ENCODE peak calls at places on chromosomes 11 and 22, in five cellular contexts. U, S, W, K and C are unnamed samples.

GRCh38 chr22:39596601-39597000 is 26.0 kb downstream of the CACNA1I start:
- DNase-seq in K (no peak), W (no peak), U (no peak), S (no peak), C (no peak)

GRCh38 chr22:20427104-20427944 is 10.3 kb downstream of the SCARF2 start:
- DNase-seq in W (no peak), U (no peak), K (no peak), S (no peak), C (no peak)

GRCh38 chr11:79963886-79964660 is 523.2 kb upstream of the TENM4 start:
- DNase-seq in U (no peak), W (peak; percentile 68), K (no peak), S (no peak), C (no peak)

GRCh38 chr11:64834723-64835615 is 9.5 kb downstream of the CDC42BPG start:
- DNase-seq in U (no peak), K (peak; percentile 96), W (no peak), S (peak; percentile 58), C (no peak)

GRCh38 chr11:28339488-28339887 is 231.3 kb downstream of the METTL15 start:
- DNase-seq in S (no peak), U (no peak), K (no peak), W (no peak), C (no peak)

GRCh38 chr11:128022007-128022368 is 565.4 kb downstream of the ETS1 start:
- DNase-seq in U (no peak), K (peak; percentile 39), W (no peak), S (peak; percentile 75), C (no peak)

GRCh38 chr11:131957891-131958290 is 587.5 kb downstream of the NTM start:
- DNase-seq in K (peak; percentile 15), U (no peak), S (no peak), W (no peak), C (no peak)

GRCh38 chr11:102447193-102447592 is 5.4 kb downstream of the TMEM123 start:
- DNase-seq in S (no peak), K (no peak), U (no peak), W (no peak), C (no peak)

GRCh38 chr11:65879622-65880021 is at the start of gene CTSW:
- DNase-seq in S (no peak), K (no peak), U (no peak), W (no peak), C (no peak)

GRCh38 chr11:3129591-3130268 is 35.4 kb downstream of the OSBPL5 start:
- DNase-seq in K (no peak), S (no peak), W (no peak), U (no peak), C (no peak)

GRCh38 chr22:44132724-44133123 is 48.0 kb upstream of the PARVG start:
- DNase-seq in S (no peak), K (no peak), W (no peak), U (no peak), C (no peak)

GRCh38 chr11:95516786-95517185 is 272.8 kb downstream of the FAM76B start:
- DNase-seq in W (no peak), U (no peak), S (peak; percentile 90), K (peak; percentile 13), C (no peak)

GRCh38 chr11:18371279-18371678 is 23.1 kb upstream of the LDHA start:
- DNase-seq in U (no peak), W (no peak), S (no peak), K (no peak), C (no peak)

GRCh38 chr11:114183041-114183511 is 113.1 kb upstream of the NNMT start:
- DNase-seq in W (no peak), K (no peak), U (no peak), S (no peak), C (peak; percentile 56)

GRCh38 chr11:109374032-109374431 is 48.0 kb upstream of the C11orf87 start:
- DNase-seq in K (no peak), S (no peak), W (no peak), U (no peak), C (no peak)

GRCh38 chr11:46281374-46281831 is 3.9 kb downstream of the CREB3L1 start:
- DNase-seq in U (no peak), W (peak; percentile 59), S (peak; percentile 49), K (no peak), C (no peak)

GRCh38 chr11:84381666-84382065 is 1095.5 kb upstream of the CCDC90B start:
- DNase-seq in W (no peak), K (no peak), U (no peak), S (no peak), C (no peak)

GRCh38 chr11:7506243-7506642 is 7.6 kb upstream of the PPFIBP2 start:
- DNase-seq in W (no peak), S (no peak), K (no peak), U (no peak), C (no peak)

GRCh38 chr22:50625568-50626313 is 2.2 kb downstream of the ARSA start:
- DNase-seq in W (peak; percentile 50), U (no peak), K (no peak), S (no peak), C (no peak)

GRCh38 chr11:2297623-2298030 is 4.1 kb downstream of the C11orf21 start:
- DNase-seq in W (no peak), S (no peak), U (no peak), K (no peak), C (no peak)

GRCh38 chr11:66915046-66915832 is 42.9 kb downstream of the PC start:
- DNase-seq in K (no peak), U (no peak), W (peak; percentile 42), S (no peak), C (no peak)

GRCh38 chr11:12390687-12391110 is 13.3 kb downstream of the PARVA start:
- DNase-seq in K (no peak), W (no peak), U (no peak), S (no peak), C (no peak)

GRCh38 chr22:47202819-47203553 is 440.5 kb downstream of the TBC1D22A start:
- DNase-seq in U (no peak), K (no peak), W (no peak), S (no peak), C (no peak)

GRCh38 chr22:44676441-44677298 is 25.3 kb upstream of the PRR5 start:
- DNase-seq in S (peak; percentile 37), W (no peak), K (no peak), U (no peak), C (no peak)

GRCh38 chr11:125100136-125100535 is 11.3 kb downstream of the TMEM218 start:
- DNase-seq in S (no peak), W (no peak), K (no peak), U (no peak), C (no peak)

GRCh38 chr22:42772647-42773046 is 52.0 kb upstream of the A4GALT start:
- DNase-seq in U (no peak), K (no peak), W (no peak), S (no peak), C (no peak)

GRCh38 chr11:126317681-126318641 is 14.1 kb downstream of the DCPS start:
- DNase-seq in K (no peak), U (no peak), W (no peak), S (peak; percentile 87), C (no peak)

GRCh38 chr22:48919851-48920589 is 907.7 kb downstream of the BRD1 start:
- DNase-seq in U (no peak), K (no peak), W (no peak), S (no peak), C (no peak)

GRCh38 chr22:47767403-47767802 is 1005.0 kb downstream of the TBC1D22A start:
- DNase-seq in U (no peak), S (no peak), K (no peak), W (no peak), C (no peak)

GRCh38 chr11:38814670-38815069 is 2216.6 kb upstream of the RAG2 start:
- DNase-seq in U (no peak), S (no peak), K (peak; percentile 83), W (no peak), C (no peak)

GRCh38 chr11:115430345-115430744 is 73.9 kb downstream of the CADM1 start:
- DNase-seq in K (no peak), S (no peak), W (no peak), U (no peak), C (no peak)

GRCh38 chr22:19831016-19831415 is 23.7 kb downstream of the GNB1L start:
- DNase-seq in U (no peak), K (no peak), W (no peak), S (no peak), C (no peak)

GRCh38 chr11:118054712-118055640 is 21.9 kb upstream of the TMPRSS4 start:
- DNase-seq in S (no peak), U (no peak), W (no peak), K (no peak), C (no peak)

DNA sequence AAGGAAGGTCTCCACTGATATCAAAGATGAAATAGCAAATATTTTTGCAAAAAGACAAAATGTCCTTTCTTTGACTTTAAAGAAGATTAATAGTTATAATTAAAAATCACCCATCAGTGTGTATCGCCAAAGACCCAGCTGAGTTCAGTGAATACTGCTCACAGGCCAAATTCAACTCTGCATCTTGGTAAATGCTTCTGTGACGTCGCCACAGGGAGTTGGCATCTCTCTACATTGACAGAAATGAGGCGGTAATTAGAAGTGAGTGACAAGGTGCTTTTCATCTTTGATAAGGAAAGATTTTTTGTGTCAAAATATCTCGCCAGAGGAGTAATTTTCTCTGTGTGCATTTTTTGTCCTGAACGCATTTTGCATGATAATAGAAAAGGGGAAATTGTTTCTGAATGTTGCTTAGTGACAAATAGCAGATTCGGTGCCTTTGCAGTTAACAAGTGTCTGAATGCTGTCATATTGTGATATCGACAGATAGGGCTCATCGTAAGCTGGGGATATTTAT is 345.8 kb downstream of the CNTN5 start:
- DNase-seq in K (no peak), S (no peak), U (no peak), W (no peak), C (no peak)
- TF ChIP-seq EZH2phosphoT487 in K (no peak), S (no peak), U (no peak), W (no peak), C (no peak)

DNA sequence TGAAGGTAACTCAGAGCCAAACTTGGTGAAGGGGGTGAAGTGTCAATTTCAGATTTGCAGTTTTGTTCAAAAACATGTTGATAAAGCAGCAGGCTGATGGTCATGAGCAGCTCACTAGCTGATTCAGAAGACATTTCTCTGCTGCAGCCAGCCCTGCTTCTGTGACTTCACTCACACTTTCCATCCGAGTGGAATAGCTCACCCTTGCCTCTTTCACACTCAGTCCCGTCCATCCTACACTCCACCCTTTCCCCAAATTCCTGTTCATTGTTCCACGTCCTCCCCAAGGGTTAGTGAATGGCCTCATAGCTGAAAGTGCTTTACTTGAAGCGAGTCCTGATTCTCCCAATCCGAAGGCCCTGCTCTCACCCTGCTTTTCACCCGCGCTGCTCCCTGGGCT is 188.6 kb downstream of the SNX19 start:
- DNase-seq in W (no peak), K (no peak), S (peak; percentile 12), U (no peak), C (no peak)
- H2AFZ ChIP-seq in W (peak overlapping the region; percentile 60), K (no peak overlapping the region), S (no peak overlapping the region), U (no peak overlapping the region), C (no peak overlapping the region)

GRCh38 chr11:106133529-106133928 is 56.1 kb downstream of the AASDHPPT start:
- DNase-seq in K (peak; percentile 32), S (peak; percentile 7), U (no peak), W (no peak), C (peak; percentile 5)
- TF ChIP-seq EZH2phosphoT487 in K (no peak), S (no peak), U (no peak), W (no peak), C (no peak)

DNA sequence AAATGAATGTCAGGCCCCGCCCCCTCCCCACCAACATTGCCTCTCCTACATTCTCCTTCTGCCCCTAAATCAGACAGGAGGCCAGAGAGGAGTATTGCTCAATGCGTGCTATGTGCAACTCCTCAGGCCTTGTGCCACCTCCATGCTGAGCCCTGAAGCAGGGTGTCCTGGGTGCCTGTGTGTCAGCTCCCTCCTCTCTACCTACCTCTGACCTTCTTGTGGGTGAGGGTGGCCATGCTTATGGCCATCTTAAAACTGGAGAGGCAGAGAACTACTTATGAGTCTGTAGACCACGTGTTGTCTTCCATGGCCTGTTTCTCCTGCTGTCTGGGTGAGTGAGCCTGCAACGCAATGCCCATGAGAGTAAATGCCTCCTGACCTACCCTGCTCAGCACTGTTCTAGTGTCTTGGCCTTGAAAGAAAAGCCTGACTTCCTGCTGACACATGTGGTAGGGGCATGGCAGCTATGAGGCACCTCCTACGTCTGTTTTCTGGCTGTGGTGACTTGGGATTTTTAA is 10.5 kb downstream of the MCAM start:
- DNase-seq in W (no peak), S (peak; percentile 39), U (no peak), K (no peak), C (no peak)
- H2AFZ ChIP-seq in W (no peak overlapping the region), S (no peak overlapping the region), U (no peak overlapping the region), K (no peak overlapping the region), C (no peak overlapping the region)